ENCODE peak calls at places on chromosomes 5 and 9, in ten cellular contexts. V is stimulated activated CD4-positive, alpha-beta T cell treated with anti-CD3 and anti-CD28 coated beads, Interleukin-4, amount 100 ng/mL, for 1 hour; F is NCI-H748 treated with DMSO at 0.1 percent for 48 hours; P is MCF 10A; A is LoVo; E is KBM-7; D is HTR-8/SVneo; K is T-helper 17 cell; X is NAMALWA; T is fibroblast of pulmonary artery. N is an unnamed sample.

GRCh38 chr5:127567026-127567768 is 49.8 kb downstream of the PRRC1 start:
- DNase-seq in V (no peak), F (no peak), P (no peak), A (no peak), E (no peak), D (no peak), K (no peak), X (no peak), T (no peak), N (no peak)

GRCh38 chr9:69023650-69024049 is 9.7 kb upstream of the PRKACG start:
- DNase-seq in V (no peak), F (peak; percentile 78), P (peak; percentile 30), A (no peak), E (no peak), D (no peak), K (no peak), X (no peak), T (no peak), N (no peak)

GRCh38 chr5:125483609-125484008 is 737.2 kb upstream of the ZNF608 start:
- DNase-seq in V (no peak), F (no peak), P (no peak), A (no peak), E (no peak), D (no peak), K (no peak), X (no peak), T (no peak), N (no peak)

GRCh38 chr9:126999315-127000068 is 84.9 kb downstream of the RALGPS1 start:
- DNase-seq in V (no peak), F (no peak), P (no peak), A (no peak), E (no peak), D (no peak), K (no peak), X (no peak), T (no peak), N (no peak)

GRCh38 chr5:145531038-145531734 is 304.0 kb downstream of the PRELID2 start:
- DNase-seq in V (no peak), F (no peak), P (peak; percentile 94), A (peak; percentile 94), E (no peak), D (peak; percentile 45), K (no peak), X (no peak), T (peak; percentile 88), N (no peak)

GRCh38 chr5:43482490-43483064 is 1.1 kb downstream of the TMEM267 start:
- DNase-seq in V (no peak), F (no peak), P (peak; percentile 8), A (peak; percentile 36), E (no peak), D (peak; percentile 48), K (no peak), X (no peak), T (peak; percentile 26), N (peak; percentile 32)

GRCh38 chr9:68964102-68964541 is 49.8 kb downstream of the PRKACG start:
- DNase-seq in V (no peak), F (no peak), P (no peak), A (peak; percentile 11), E (no peak), D (no peak), K (no peak), X (no peak), T (no peak), N (no peak)

GRCh38 chr5:156383510-156383909 is 56.5 kb downstream of the SGCD start:
- DNase-seq in V (no peak), F (no peak), P (peak; percentile 55), A (no peak), E (no peak), D (no peak), K (no peak), X (no peak), T (peak; percentile 53), N (no peak)

GRCh38 chr9:127525426-127526188 is 74.3 kb downstream of the LRSAM1 start:
- DNase-seq in V (no peak), F (peak; percentile 9), P (no peak), A (no peak), E (peak; percentile 74), D (no peak), K (no peak), X (peak; percentile 61), T (peak; percentile 71), N (peak; percentile 26)

GRCh38 chr5:115944501-115944900 is 17.8 kb upstream of the LVRN start:
- DNase-seq in V (no peak), F (no peak), P (no peak), A (no peak), E (no peak), D (no peak), K (no peak), X (no peak), T (no peak), N (peak; percentile 3)

GRCh38 chr5:167346461-167346860 is 945.0 kb upstream of the WWC1 start:
- DNase-seq in V (no peak), F (no peak), P (no peak), A (no peak), E (no peak), D (no peak), K (no peak), X (no peak), T (no peak), N (no peak)

GRCh38 chr5:16160706-16161105 is 18.9 kb downstream of the MARCHF11 start:
- DNase-seq in V (no peak), F (peak; percentile 98), P (peak; percentile 68), A (peak; percentile 70), E (peak; percentile 56), D (peak; percentile 59), K (no peak), X (peak; percentile 75), T (peak; percentile 82), N (peak; percentile 60)

GRCh38 chr9:132250324-132251262 is 88.7 kb downstream of the NTNG2 start:
- DNase-seq in V (no peak), F (no peak), P (no peak), A (no peak), E (no peak), D (no peak), K (no peak), X (no peak), T (no peak), N (no peak)

GRCh38 chr9:136133959-136134484 is 15.3 kb upstream of the TMEM250 start:
- DNase-seq in V (no peak), F (no peak), P (no peak), A (no peak), E (no peak), D (no peak), K (no peak), X (no peak), T (no peak), N (no peak)

GRCh38 chr5:546376-546908 is 22.2 kb upstream of the SLC9A3 start:
- DNase-seq in V (no peak), F (no peak), P (no peak), A (no peak), E (no peak), D (no peak), K (no peak), X (no peak), T (no peak), N (no peak)

GRCh38 chr5:37814699-37815098 is 25.1 kb downstream of the GDNF start:
- DNase-seq in V (no peak), F (no peak), P (peak; percentile 67), A (no peak), E (peak; percentile 32), D (peak; percentile 95), K (no peak), X (no peak), T (peak; percentile 44), N (no peak)

GRCh38 chr5:138448481-138449398 is 9.9 kb downstream of the REEP2 start:
- DNase-seq in V (no peak), F (peak; percentile 34), P (peak; percentile 56), A (no peak), E (no peak), D (no peak), K (no peak), X (peak; percentile 20), T (no peak), N (no peak)

GRCh38 chr9:112809351-112809848 is 58.8 kb downstream of the SNX30 start:
- DNase-seq in V (no peak), F (no peak), P (no peak), A (no peak), E (peak; percentile 83), D (no peak), K (no peak), X (peak; percentile 81), T (no peak), N (no peak)

GRCh38 chr5:96226941-96227552 is 206.0 kb downstream of the PCSK1 start:
- DNase-seq in V (no peak), F (no peak), P (peak; percentile 77), A (no peak), E (no peak), D (peak; percentile 54), K (no peak), X (no peak), T (peak; percentile 93), N (no peak)

GRCh38 chr5:543755-544674 is 19.8 kb upstream of the SLC9A3 start:
- DNase-seq in V (peak; percentile 46), F (no peak), P (no peak), A (no peak), E (peak; percentile 96), D (no peak), K (peak; percentile 9), X (peak; percentile 98), T (no peak), N (no peak)

GRCh38 chr9:110763568-110763967 is 95.0 kb downstream of the MUSK start:
- DNase-seq in V (no peak), F (no peak), P (no peak), A (no peak), E (no peak), D (no peak), K (no peak), X (no peak), T (no peak), N (no peak)

GRCh38 chr5:17365756-17366155 is 132.3 kb upstream of the TAF11L2 start:
- DNase-seq in V (no peak), F (no peak), P (no peak), A (no peak), E (no peak), D (peak; percentile 88), K (no peak), X (no peak), T (no peak), N (no peak)

GRCh38 chr9:81665514-81665838 is 23.9 kb downstream of the TLE1 start:
- DNase-seq in V (no peak), F (peak; percentile 39), P (no peak), A (no peak), E (no peak), D (no peak), K (no peak), X (no peak), T (no peak), N (no peak)

N was measured in HepG2.